ENCODE peak calls at places on chromosome 15, in four cellular contexts. U, M, H and Q are unnamed samples.
A peak's percentile ranks its signal among the peaks of the same experiment; 100 is the strongest.

GRCh38 chr15:48833526-48833925 is 22.7 kb upstream of the CEP152 start:
- DNase-seq in U (no peak), M (no peak), H (no peak), Q (no peak)

GRCh38 chr15:77516786-77517185 is 96.1 kb downstream of the HMG20A start:
- DNase-seq in U (no peak), M (no peak), H (no peak), Q (no peak)

GRCh38 chr15:52787123-52787503 is 3.0 kb downstream of the ONECUT1 start:
- DNase-seq in U (no peak), M (no peak), H (no peak), Q (no peak)

GRCh38 chr15:62964251-62964650 is 78.3 kb upstream of the TPM1 start:
- DNase-seq in U (no peak), M (no peak), H (peak; percentile 53), Q (no peak)

GRCh38 chr15:76930831-76931396 is 635 bp upstream of the RCN2 start:
- DNase-seq in U (no peak), M (no peak), H (no peak), Q (no peak)

GRCh38 chr15:65303687-65304392 is 637 bp upstream of the RNU5B-1 start:
- DNase-seq in U (peak; percentile 70), M (peak; percentile 66), H (peak; percentile 76), Q (peak; percentile 76)

GRCh38 chr15:77421370-77421700 is 647 bp downstream of the HMG20A start:
- DNase-seq in U (peak; percentile 11), M (no peak), H (no peak), Q (peak; percentile 20)

GRCh38 chr15:25535866-25536265 is 97.0 kb upstream of the UBE3A start:
- DNase-seq in U (no peak), M (no peak), H (no peak), Q (no peak)

GRCh38 chr15:92772626-92773244 is 117.2 kb upstream of the FAM174B start:
- DNase-seq in U (no peak), M (no peak), H (no peak), Q (no peak)

GRCh38 chr15:35624881-35625280 is 78.9 kb upstream of the DPH6 start:
- DNase-seq in U (peak; percentile 96), M (no peak), H (no peak), Q (peak; percentile 68)

GRCh38 chr15:69973102-69973714 is 124.5 kb downstream of the TLE3 start:
- DNase-seq in U (peak; percentile 61), M (no peak), H (no peak), Q (no peak)

GRCh38 chr15:56168394-56168793 is 75.3 kb downstream of the RFX7 start:
- DNase-seq in U (peak; percentile 25), M (no peak), H (no peak), Q (no peak)

GRCh38 chr15:23606226-23606625 is 40.8 kb downstream of the MKRN3 start:
- DNase-seq in U (no peak), M (no peak), H (no peak), Q (no peak)

GRCh38 chr15:25687689-25688088 is 175.4 kb downstream of the ATP10A start:
- DNase-seq in U (no peak), M (no peak), H (no peak), Q (no peak)

GRCh38 chr15:51796777-51797474 is 32.5 kb upstream of the TMOD3 start:
- DNase-seq in U (no peak), M (no peak), H (no peak), Q (no peak)

GRCh38 chr15:63089260-63090043 is 32.2 kb upstream of the LACTB start:
- DNase-seq in U (peak; percentile 92), M (peak; percentile 41), H (no peak), Q (peak; percentile 65)

GRCh38 chr15:72202302-72202701 is 4.7 kb upstream of the GRAMD2A start:
- DNase-seq in U (no peak), M (no peak), H (no peak), Q (no peak)

GRCh38 chr15:78192826-78193594 is 41.4 kb downstream of the ACSBG1 start:
- DNase-seq in U (no peak), M (no peak), H (no peak), Q (no peak)

GRCh38 chr15:29822685-29823459 is 604 bp upstream of the TJP1 start:
- DNase-seq in U (peak; percentile 71), M (peak; percentile 66), H (peak; percentile 79), Q (peak; percentile 71)

GRCh38 chr15:94743668-94744067 is 512.3 kb downstream of the MCTP2 start:
- DNase-seq in U (no peak), M (no peak), H (no peak), Q (no peak)

GRCh38 chr15:44536962-44537727 is at the start of gene EIF3J:
- DNase-seq in U (peak; percentile 99), M (peak; percentile 95), H (peak; percentile 97), Q (peak; percentile 96)

GRCh38 chr15:75836953-75837321 is 6.3 kb upstream of the UBE2Q2 start:
- DNase-seq in U (peak; percentile 75), M (no peak), H (no peak), Q (no peak)

GRCh38 chr15:55318588-55319494 is at the start of the genes PIGB and PIGBOS1:
- DNase-seq in U (peak; percentile 94), M (peak; percentile 85), H (peak; percentile 87), Q (peak; percentile 87)

GRCh38 chr15:86849563-86849962 is 769.9 kb downstream of the AGBL1 start:
- DNase-seq in U (no peak), M (peak; percentile 37), H (no peak), Q (no peak)

GRCh38 chr15:41877631-41878354 is 16.1 kb downstream of the SPTBN5 start:
- DNase-seq in U (no peak), M (no peak), H (no peak), Q (peak; percentile 98)

GRCh38 chr15:98777426-98777825 is 129.1 kb downstream of the IGF1R start:
- DNase-seq in U (no peak), M (no peak), H (no peak), Q (peak; percentile 23)

GRCh38 chr15:67501177-67501835 is 19.6 kb upstream of the C15orf61 start:
- DNase-seq in U (peak; percentile 55), M (no peak), H (no peak), Q (no peak)

GRCh38 chr15:48754011-48754410 is 56.9 kb downstream of the CEP152 start:
- DNase-seq in U (no peak), M (no peak), H (no peak), Q (no peak)

GRCh38 chr15:43748376-43748775 is 2.1 kb downstream of the PDIA3 start:
- DNase-seq in U (peak; percentile 25), M (no peak), H (no peak), Q (no peak)

GRCh38 chr15:36831125-36831914 is 251.9 kb downstream of the CDIN1 start:
- DNase-seq in U (no peak), M (no peak), H (no peak), Q (no peak)

GRCh38 chr15:48358229-48358641 is 27.0 kb downstream of the DUT start:
- DNase-seq in U (peak; percentile 61), M (no peak), H (no peak), Q (no peak)

GRCh38 chr15:47384316-47384715 is 333.0 kb upstream of the SEMA6D start:
- DNase-seq in U (peak; percentile 96), M (peak; percentile 22), H (peak; percentile 40), Q (peak; percentile 23)

GRCh38 chr15:25877681-25878080 is 14.6 kb upstream of the ATP10A start:
- DNase-seq in U (no peak), M (no peak), H (no peak), Q (peak; percentile 79)

GRCh38 chr15:25909806-25910205 is 46.7 kb upstream of the ATP10A start:
- DNase-seq in U (no peak), M (no peak), H (no peak), Q (no peak)

GRCh38 chr15:70526974-70527325 is 236.4 kb downstream of the UACA start:
- DNase-seq in U (peak; percentile 17), M (no peak), H (no peak), Q (no peak)

GRCh38 chr15:57566840-57567239 is 24.9 kb upstream of the MYZAP start:
- DNase-seq in U (no peak), M (peak; percentile 40), H (no peak), Q (no peak)

GRCh38 chr15:73021139-73021621 is 31.1 kb upstream of the NEO1 start:
- DNase-seq in U (no peak), M (no peak), H (no peak), Q (no peak)

DNA sequence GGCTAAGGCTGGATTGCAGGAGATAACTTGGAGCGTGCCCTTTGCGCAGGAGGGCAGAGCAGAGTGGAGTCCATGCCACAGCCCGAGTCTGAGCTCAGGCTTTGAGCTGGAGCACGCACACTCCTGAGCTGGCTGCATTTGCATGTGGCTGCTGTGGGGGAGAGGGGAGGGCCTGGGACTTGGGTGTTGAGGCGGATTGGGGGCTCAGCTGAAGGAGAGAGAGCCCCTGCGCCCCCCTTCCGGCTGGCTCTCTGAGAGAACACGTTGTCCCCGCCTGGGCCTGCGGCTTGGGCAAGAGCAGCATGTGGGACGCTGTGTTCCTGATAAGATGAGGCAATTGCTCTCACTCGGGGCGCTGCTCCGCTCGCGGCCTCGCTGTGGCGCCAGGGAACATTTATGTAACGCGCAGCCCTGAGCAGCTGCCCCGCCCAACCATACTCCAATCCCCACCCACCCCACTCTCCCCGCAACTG is 39.1 kb downstream of the KLF13 start:
- DNase-seq in U (peak; percentile 97), M (peak; percentile 97), H (peak; percentile 97), Q (peak; percentile 99)
- H3K27ac ChIP-seq in U (peak overlapping the region; percentile 17), M (peak overlapping the region; percentile 100), H (peak overlapping the region; percentile 79), Q (peak overlapping the region; percentile 100)

GRCh38 chr15:74542192-74543042 is 1.4 kb downstream of the ARID3B start:
- DNase-seq in U (no peak), M (no peak), H (no peak), Q (no peak)
- H3K4me1 ChIP-seq in U (peaks cover 37% of the 10 kb centered on the region), M (peaks cover 53% of the 10 kb centered on the region), H (peaks cover 11% of the 10 kb centered on the region), Q (peaks cover 34% of the 10 kb centered on the region)

DNA sequence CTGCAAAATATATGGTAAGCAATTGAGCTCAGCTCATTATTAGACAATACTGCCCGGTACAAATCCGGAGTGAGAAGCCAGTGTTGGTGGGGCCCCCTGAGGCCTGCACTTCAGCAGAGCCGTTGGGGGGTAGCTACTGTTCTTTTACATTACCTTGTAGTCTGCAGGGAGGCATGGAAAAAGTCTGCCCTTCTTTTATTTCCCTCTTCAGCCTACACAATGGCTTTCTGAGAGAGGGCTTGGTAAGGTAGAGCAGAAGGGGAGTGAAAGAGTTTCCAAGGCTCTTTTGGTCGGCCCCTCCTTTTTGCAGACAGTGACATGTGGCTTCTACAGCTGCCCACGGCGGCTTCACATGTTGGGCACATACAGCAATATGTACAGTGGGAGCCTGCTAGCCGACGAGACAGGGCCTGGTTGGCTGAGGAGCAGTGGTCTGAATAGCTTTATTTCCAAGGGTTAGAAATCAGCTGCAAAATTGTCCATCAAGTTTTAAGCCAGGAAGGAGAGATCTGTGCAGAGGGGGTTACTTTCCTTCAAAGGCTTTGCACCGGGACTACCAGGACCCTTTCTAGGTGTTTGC is 3.9 kb downstream of the INAFM2 start:
- DNase-seq in U (no peak), M (no peak), H (no peak), Q (no peak)
- H3K27ac ChIP-seq in U (peak overlapping the region; percentile 99), M (peak overlapping the region; percentile 99), H (no peak overlapping the region), Q (peak overlapping the region; percentile 99)

GRCh38 chr15:58921267-58921666 is 12.2 kb downstream of the SLTM start:
- DNase-seq in U (no peak), M (no peak), H (no peak), Q (no peak)
- H3K4me1 ChIP-seq in U (peaks cover 18% of the 10 kb centered on the region), M (peaks cover 56% of the 10 kb centered on the region), H (peaks cover 9% of the 10 kb centered on the region), Q (peaks cover 36% of the 10 kb centered on the region)

GRCh38 chr15:49848824-49849209 is 228.0 kb downstream of the DTWD1 start:
- DNase-seq in U (peak; percentile 43), M (no peak), H (no peak), Q (no peak)
- H3K27ac ChIP-seq in U (no peak overlapping the region), M (no peak overlapping the region), H (no peak overlapping the region), Q (no peak overlapping the region)